ENCODE peak calls at places on chromosomes 13 and 19, in seven cellular contexts. N is SK-N-SH, Q is HCT116, D is K562, Y is HepG2, G is H1, Z is GM12878. X is an unnamed sample.

GRCh38 chr19:48613024-48613851 is 1.6 kb downstream of the FAM83E start:
- DNase-seq in Q (no peak), G (no peak), Y (no peak), Z (no peak), D (no peak), N (no peak), X (no peak)

GRCh38 chr19:56827708-56828107 is 12.8 kb downstream of the PEG3 start:
- DNase-seq in Q (no peak), G (no peak), D (no peak), Z (no peak), N (no peak), Y (no peak), X (no peak)

GRCh38 chr13:31011193-31011860 is 78.9 kb downstream of the TEX26 start:
- DNase-seq in Y (no peak), G (no peak), Q (no peak), N (no peak), D (no peak), Z (no peak), X (peak)

GRCh38 chr19:55259540-55260210 is 858 bp upstream of the PPP6R1 start:
- DNase-seq in Y (no peak), Q (no peak), G (no peak), Z (no peak), N (no peak), D (peak), X (no peak)

GRCh38 chr19:36209372-36209771 is 5.1 kb downstream of the ZNF565 start:
- DNase-seq in Y (no peak), D (no peak), N (no peak), G (no peak), Z (no peak), Q (no peak), X (no peak)

GRCh38 chr13:40984670-40985366 is 34.3 kb downstream of the ELF1 start:
- DNase-seq in Z (peak), G (no peak), D (no peak), N (no peak), Y (no peak), Q (no peak), X (no peak)

GRCh38 chr19:15126511-15126910 is 19.3 kb downstream of the SYDE1 start:
- DNase-seq in Z (no peak), Y (no peak), Q (no peak), D (no peak), G (no peak), N (no peak), X (no peak)

GRCh38 chr13:28218679-28219078 is 80.3 kb downstream of the PAN3 start:
- DNase-seq in Z (no peak), G (no peak), N (no peak), Y (no peak), D (no peak), Q (no peak), X (no peak)

GRCh38 chr13:101979825-101980224 is 422.0 kb downstream of the FGF14 start:
- DNase-seq in Z (no peak), G (no peak), Y (no peak), Q (no peak), D (no peak), N (peak), X (no peak)

GRCh38 chr19:51521796-51522195 is 9.7 kb downstream of the SIGLEC6 start:
- DNase-seq in D (no peak), Z (no peak), N (no peak), G (no peak), Q (no peak), Y (no peak), X (no peak)

GRCh38 chr13:54415753-54416366 is 1387.2 kb downstream of the OLFM4 start:
- DNase-seq in D (no peak), Z (no peak), N (no peak), G (no peak), Q (no peak), Y (no peak), X (no peak)

GRCh38 chr19:34480971-34481821 is at the start of gene WTIP:
- DNase-seq in G (peak), Y (peak), N (peak), D (no peak), Z (no peak), Q (peak), X (peak)

GRCh38 chr19:53432088-53432661 is 391 bp downstream of the ZNF761 start:
- DNase-seq in Q (no peak), N (peak), Z (no peak), G (peak), Y (no peak), D (peak), X (no peak)

GRCh38 chr19:18975011-18975410 is 34.0 kb upstream of the HOMER3 start:
- DNase-seq in Q (no peak), D (no peak), Z (no peak), G (no peak), N (no peak), Y (no peak), X (no peak)

GRCh38 chr19:33438016-33438671 is 64.6 kb downstream of the CEBPG start:
- DNase-seq in Q (no peak), D (no peak), Z (no peak), Y (no peak), G (no peak), N (peak), X (no peak)

GRCh38 chr13:61187471-61187870 is 228.2 kb downstream of the PCDH20 start:
- DNase-seq in G (no peak), D (no peak), Z (no peak), N (no peak), Q (no peak), Y (no peak), X (no peak)

GRCh38 chr19:32387701-32388392 is 17.7 kb upstream of the DPY19L3 start:
- DNase-seq in D (no peak), G (no peak), Q (no peak), Y (no peak), N (no peak), Z (no peak), X (no peak)

GRCh38 chr13:91907398-91907797 is 509.0 kb downstream of the GPC5 start:
- DNase-seq in G (no peak), Q (no peak), N (no peak), Y (no peak), D (no peak), Z (no peak), X (no peak)

GRCh38 chr13:91904005-91904404 is 505.6 kb downstream of the GPC5 start:
- DNase-seq in N (no peak), Q (no peak), G (no peak), Y (no peak), Z (peak), D (no peak), X (no peak)

GRCh38 chr13:91909617-91910016 is 511.2 kb downstream of the GPC5 start:
- DNase-seq in D (no peak), Y (no peak), Q (no peak), G (no peak), Z (no peak), N (no peak), X (no peak)

DNA sequence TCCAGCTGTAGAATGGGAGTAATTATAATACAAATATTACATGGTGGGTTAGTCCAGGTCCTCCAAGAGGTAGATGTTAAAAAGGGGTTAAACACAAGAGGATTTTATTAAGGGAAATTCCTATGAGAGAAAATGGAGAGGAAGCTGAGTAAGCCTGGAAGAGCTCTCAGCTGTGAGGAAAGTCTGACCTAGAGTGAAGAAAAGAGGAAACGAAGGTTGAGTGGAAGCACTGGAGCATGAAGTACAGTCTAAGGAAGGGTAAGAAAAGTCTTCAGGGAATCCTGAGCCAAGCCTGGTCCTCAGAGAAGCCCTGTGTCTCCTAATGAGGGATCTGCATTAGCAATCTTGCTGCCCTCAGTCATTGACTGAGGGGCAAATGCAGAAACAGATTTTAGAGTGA is 506.2 kb downstream of the GPC5 start:
- DNase-seq in D (no peak), Y (no peak), G (no peak), Q (no peak), Z (peak), N (no peak), X (no peak)
- TF ChIP-seq YY1 in D (no peak), Y (no peak), G (no peak), Q (no peak), Z (no peak), N (no peak), X (no peak)

GRCh38 chr19:16429066-16429758 is 42.6 kb downstream of the EPS15L1 start:
- DNase-seq in Y (no peak), Z (no peak), Q (no peak), N (peak), G (no peak), D (no peak), X (no peak)
- TF ChIP-seq YY1 in Y (no peak), Z (no peak), Q (no peak), N (no peak), G (no peak), D (no peak), X (no peak)

GRCh38 chr13:105773887-105774538 is 761.4 kb downstream of the EFNB2 start:
- DNase-seq in G (no peak), Y (peak), Z (no peak), Q (peak), N (no peak), D (no peak), X (no peak)
- TF ChIP-seq YY1 in G (no peak), Y (no peak), Z (no peak), Q (no peak), N (no peak), D (no peak), X (no peak)

GRCh38 chr19:6241680-6242079 is 38.1 kb downstream of the MLLT1 start:
- DNase-seq in G (no peak), N (peak), D (no peak), Y (peak), Q (no peak), Z (no peak), X (no peak)

GRCh38 chr19:6242677-6243076 is 37.1 kb downstream of the MLLT1 start:
- DNase-seq in Y (no peak), N (no peak), G (no peak), Z (no peak), Q (no peak), D (no peak), X (no peak)

GRCh38 chr19:6239401-6239844 is 40.4 kb downstream of the MLLT1 start:
- DNase-seq in Q (no peak), Y (no peak), G (no peak), N (peak), Z (no peak), D (no peak), X (no peak)

GRCh38 chr19:6239871-6240676 is 39.7 kb downstream of the MLLT1 start:
- DNase-seq in N (peak), Z (no peak), G (no peak), D (peak), Q (no peak), Y (no peak), X (no peak)

GRCh38 chr19:6241056-6241455 is 38.7 kb downstream of the MLLT1 start:
- DNase-seq in Y (no peak), D (no peak), G (no peak), Z (no peak), Q (no peak), N (peak), X (no peak)
- TF ChIP-seq YY1 in Y (no peak), D (no peak), G (no peak), Z (no peak), Q (no peak), N (no peak), X (no peak)

GRCh38 chr13:50646070-50646469 is 197.4 kb downstream of the DLEU7 start:
- DNase-seq in G (no peak), Q (no peak), N (no peak), D (no peak), Z (no peak), Y (no peak), X (no peak)

GRCh38 chr13:50651916-50652315 is 191.6 kb downstream of the DLEU7 start:
- DNase-seq in Z (no peak), D (no peak), Y (no peak), G (no peak), N (no peak), Q (no peak), X (no peak)

GRCh38 chr13:50654341-50654740 is 189.2 kb downstream of the DLEU7 start:
- DNase-seq in Z (no peak), Q (no peak), N (no peak), G (no peak), Y (no peak), D (no peak), X (no peak)

GRCh38 chr13:50650478-50650877 is 193.0 kb downstream of the DLEU7 start:
- DNase-seq in G (no peak), Z (no peak), D (no peak), N (no peak), Y (no peak), Q (no peak), X (no peak)

GRCh38 chr13:50650936-50651638 is 192.4 kb downstream of the DLEU7 start:
- DNase-seq in Q (no peak), D (no peak), N (no peak), Y (no peak), G (no peak), Z (no peak), X (no peak)
- TF ChIP-seq YY1 in Q (no peak), D (no peak), N (no peak), Y (no peak), G (no peak), Z (no peak), X (no peak)

DNA sequence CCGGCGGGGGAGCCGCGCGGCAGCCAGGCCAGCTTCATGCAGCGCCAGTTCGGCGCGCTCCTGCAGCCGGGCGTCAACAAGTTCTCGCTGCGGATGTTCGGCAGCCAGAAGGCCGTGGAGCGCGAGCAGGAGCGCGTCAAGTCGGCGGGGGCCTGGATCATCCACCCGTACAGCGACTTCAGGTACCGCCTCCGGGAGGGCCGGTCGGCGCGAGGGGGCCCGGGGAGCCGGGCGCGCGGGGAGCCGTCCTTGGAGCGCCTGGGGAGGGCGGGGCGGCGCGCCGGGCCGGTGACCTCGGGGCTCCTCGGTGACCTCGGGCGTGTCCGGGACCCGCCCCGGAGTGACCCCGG is 690 bp downstream of the HCN2 start:
- DNase-seq in Z (no peak), N (peak), Q (no peak), Y (no peak), G (no peak), D (peak), X (no peak)
- TF ChIP-seq YY1 in Z (no peak), N (no peak), Q (no peak), Y (no peak), G (no peak), D (no peak), X (no peak)